ENCODE peak calls at places on chromosome 9, in eight cellular contexts. F is HFFc6; H is stimulated activated naive B cell treated with anti-CD40 and anti-IgM and Interleukin-4, amounts not matched to agents 10 μg/mL and 1 μg/mL and 100 μg/mL, for 72 hours; C is activated naive CD8-positive, alpha-beta T cell treated with anti-CD3 and anti-CD28 coated beads for 36 hours; O is T follicular helper cell; E is NCI-H82; N is NCI-H460; P is AG04449. D is an unnamed sample.

GRCh38 chr9:16203735-16204573 is 651.1 kb downstream of the CCDC171 start:
- DNase-seq in F (no peak), H (no peak), C (no peak), O (no peak), E (no peak), N (no peak), P (no peak), D (no peak)

GRCh38 chr9:12723409-12724028 is 30.3 kb downstream of the TYRP1 start:
- DNase-seq in F (peak), H (no peak), C (no peak), O (no peak), E (peak), N (no peak), P (no peak), D (no peak)

GRCh38 chr9:132412089-132412488 is 2.1 kb downstream of the CFAP77 start:
- DNase-seq in F (peak), H (no peak), C (peak), O (no peak), E (peak), N (no peak), P (no peak), D (no peak)

GRCh38 chr9:136081113-136081825 is 13.8 kb downstream of the NACC2 start:
- DNase-seq in F (no peak), H (no peak), C (no peak), O (no peak), E (no peak), N (no peak), P (no peak), D (no peak)

GRCh38 chr9:113995963-113996362 is 82.1 kb downstream of the AMBP start:
- DNase-seq in F (no peak), H (no peak), C (no peak), O (no peak), E (no peak), N (no peak), P (no peak), D (no peak)

GRCh38 chr9:6055213-6055612 is 39.8 kb upstream of the RANBP6 start:
- DNase-seq in F (peak), H (no peak), C (peak), O (no peak), E (peak), N (peak), P (peak), D (peak)

GRCh38 chr9:38619556-38620447 is 594 bp downstream of the ANKRD18A start:
- DNase-seq in F (no peak), H (no peak), C (peak), O (peak), E (no peak), N (no peak), P (no peak), D (no peak)

GRCh38 chr9:127976498-127976897 is 4.3 kb downstream of the EEIG1 start:
- DNase-seq in F (no peak), H (no peak), C (no peak), O (peak), E (no peak), N (no peak), P (no peak), D (no peak)

GRCh38 chr9:4771788-4772187 is 21.0 kb upstream of the RCL1 start:
- DNase-seq in F (no peak), H (no peak), C (no peak), O (no peak), E (no peak), N (no peak), P (no peak), D (no peak)

GRCh38 chr9:36878986-36879982 is 154.8 kb downstream of the PAX5 start:
- DNase-seq in F (no peak), H (peak), C (no peak), O (no peak), E (no peak), N (no peak), P (no peak), D (no peak)

GRCh38 chr9:87464110-87464991 is 33.3 kb upstream of the DAPK1 start:
- DNase-seq in F (no peak), H (no peak), C (peak), O (no peak), E (no peak), N (no peak), P (no peak), D (peak)

GRCh38 chr9:110750272-110750671 is 81.7 kb downstream of the MUSK start:
- DNase-seq in F (no peak), H (no peak), C (no peak), O (no peak), E (no peak), N (no peak), P (no peak), D (no peak)

GRCh38 chr9:134682026-134682425 is 40.4 kb downstream of the COL5A1 start:
- DNase-seq in F (no peak), H (no peak), C (no peak), O (no peak), E (no peak), N (no peak), P (no peak), D (no peak)

GRCh38 chr9:94672811-94673487 is 33.6 kb upstream of the FBP1 start:
- DNase-seq in F (peak), H (no peak), C (no peak), O (no peak), E (no peak), N (peak), P (no peak), D (peak)

GRCh38 chr9:98978231-98978681 is 34.5 kb downstream of the COL15A1 start:
- DNase-seq in F (no peak), H (no peak), C (no peak), O (no peak), E (no peak), N (no peak), P (no peak), D (no peak)

GRCh38 chr9:37290881-37291485 is 131.5 kb upstream of the GRHPR start:
- DNase-seq in F (peak), H (no peak), C (no peak), O (no peak), E (no peak), N (peak), P (peak), D (peak)

GRCh38 chr9:108496866-108497265 is 358.9 kb downstream of the ACTL7B start:
- DNase-seq in F (no peak), H (no peak), C (no peak), O (no peak), E (no peak), N (no peak), P (no peak), D (no peak)

GRCh38 chr9:98931990-98932389 is 11.7 kb upstream of the COL15A1 start:
- DNase-seq in F (no peak), H (no peak), C (no peak), O (no peak), E (no peak), N (no peak), P (no peak), D (no peak)

GRCh38 chr9:115650768-115651167 is 502.8 kb upstream of the PAPPA start:
- DNase-seq in F (peak), H (no peak), C (no peak), O (no peak), E (no peak), N (no peak), P (peak), D (peak)

GRCh38 chr9:81635526-81636279 is 53.6 kb downstream of the TLE1 start:
- DNase-seq in F (peak), H (no peak), C (no peak), O (no peak), E (no peak), N (no peak), P (no peak), D (peak)

GRCh38 chr9:129064499-129064908 is 16.4 kb upstream of the DOLPP1 start:
- DNase-seq in F (no peak), H (no peak), C (no peak), O (no peak), E (no peak), N (no peak), P (no peak), D (no peak)

GRCh38 chr9:68492801-68493200 is 47.9 kb downstream of the TMEM252 start:
- DNase-seq in F (no peak), H (no peak), C (no peak), O (no peak), E (peak), N (no peak), P (no peak), D (no peak)

GRCh38 chr9:114163517-114163924 is 8.2 kb downstream of the COL27A1 start:
- DNase-seq in F (peak), H (no peak), C (no peak), O (no peak), E (peak), N (no peak), P (no peak), D (no peak)

GRCh38 chr9:122819326-122819725 is 9.1 kb downstream of the PDCL start:
- DNase-seq in F (no peak), H (no peak), C (no peak), O (no peak), E (no peak), N (no peak), P (no peak), D (no peak)

GRCh38 chr9:121559183-121559582 is 59.5 kb upstream of the GGTA1 start:
- DNase-seq in F (no peak), H (peak), C (no peak), O (no peak), E (no peak), N (no peak), P (no peak), D (no peak)